ENCODE peak calls at places on chromosomes 7 and 10, in four cellular contexts. C, I, T and K are unnamed samples.

GRCh38 chr7:116632349-116632748 is 39.6 kb upstream of the MET start:
- DNase-seq in C (no peak), I (no peak), T (peak), K (no peak)

GRCh38 chr7:25314094-25314708 is 85.9 kb upstream of the NPVF start:
- DNase-seq in C (no peak), I (peak), T (no peak), K (no peak)

GRCh38 chr7:45617166-45617565 is 43.0 kb downstream of the ADCY1 start:
- DNase-seq in C (no peak), I (no peak), T (no peak), K (no peak)

GRCh38 chr10:102834143-102834542 is 3.1 kb downstream of the CYP17A1 start:
- DNase-seq in C (no peak), I (no peak), T (no peak), K (no peak)

GRCh38 chr10:97575101-97575668 is 2.6 kb downstream of the ANKRD2 start:
- DNase-seq in C (no peak), I (no peak), T (no peak), K (no peak)

GRCh38 chr10:121926669-121927360 is 1.0 kb downstream of the ATE1 start:
- DNase-seq in C (no peak), I (no peak), T (peak), K (no peak)

GRCh38 chr7:155223021-155223420 is 74.7 kb upstream of the INSIG1 start:
- DNase-seq in C (no peak), I (no peak), T (no peak), K (no peak)

GRCh38 chr7:65434307-65434706 is 60.7 kb downstream of the ZNF92 start:
- DNase-seq in C (no peak), I (no peak), T (no peak), K (no peak)

GRCh38 chr10:88908194-88908593 is 28.1 kb downstream of the STAMBPL1 start:
- DNase-seq in C (no peak), I (no peak), T (no peak), K (no peak)

GRCh38 chr7:117362294-117362693 is 39.4 kb upstream of the WNT2 start:
- DNase-seq in C (no peak), I (no peak), T (no peak), K (no peak)

GRCh38 chr10:100506596-100507356 is 12.9 kb downstream of the SEC31B start:
- DNase-seq in C (no peak), I (no peak), T (peak), K (no peak)

GRCh38 chr7:132251327-132251659 is 325.0 kb downstream of the PLXNA4 start:
- DNase-seq in C (peak), I (peak), T (no peak), K (no peak)

GRCh38 chr10:88477343-88478085 is 105.6 kb downstream of the RNLS start:
- DNase-seq in C (no peak), I (no peak), T (peak), K (no peak)

GRCh38 chr10:29826801-29827200 is 192.0 kb upstream of the SVIL start:
- DNase-seq in C (no peak), I (no peak), T (no peak), K (no peak)

GRCh38 chr10:29816801-29817558 is 182.2 kb upstream of the SVIL start:
- DNase-seq in C (no peak), I (no peak), T (no peak), K (no peak)

GRCh38 chr10:29826221-29826620 is 191.4 kb upstream of the SVIL start:
- DNase-seq in C (no peak), I (no peak), T (no peak), K (no peak)

GRCh38 chr10:29815572-29815971 is 180.8 kb upstream of the SVIL start:
- DNase-seq in C (no peak), I (no peak), T (no peak), K (no peak)

DNA sequence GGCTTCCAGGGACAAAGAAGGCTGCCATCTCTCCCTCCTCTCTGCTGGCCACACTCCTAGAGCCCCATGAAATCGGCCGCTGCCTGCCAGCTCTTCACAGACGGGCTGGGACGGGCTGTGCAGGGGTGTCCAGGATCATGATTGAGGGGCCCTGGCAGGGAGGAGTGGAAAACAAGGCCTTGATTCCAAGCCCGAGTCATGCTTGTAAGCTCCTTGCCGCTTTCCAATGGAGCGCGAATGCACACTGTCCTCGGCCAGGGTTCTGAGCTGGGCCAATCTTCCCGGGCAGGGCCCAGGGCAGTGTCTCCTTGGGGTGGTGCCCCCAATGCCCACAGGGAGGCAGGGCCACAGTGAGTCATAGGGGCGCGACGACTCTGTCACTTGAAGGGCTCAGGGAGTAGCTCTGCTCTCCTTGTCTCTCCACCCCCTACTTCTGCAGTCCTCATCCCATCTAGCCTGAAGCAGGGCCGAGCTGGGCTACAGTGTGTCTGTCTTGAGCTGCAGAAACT is 186.2 kb upstream of the SVIL start:
- DNase-seq in C (no peak), I (peak), T (no peak), K (no peak)
- TF ChIP-seq CTCF in C (no peak), I (no peak), T (no peak), K (no peak)

DNA sequence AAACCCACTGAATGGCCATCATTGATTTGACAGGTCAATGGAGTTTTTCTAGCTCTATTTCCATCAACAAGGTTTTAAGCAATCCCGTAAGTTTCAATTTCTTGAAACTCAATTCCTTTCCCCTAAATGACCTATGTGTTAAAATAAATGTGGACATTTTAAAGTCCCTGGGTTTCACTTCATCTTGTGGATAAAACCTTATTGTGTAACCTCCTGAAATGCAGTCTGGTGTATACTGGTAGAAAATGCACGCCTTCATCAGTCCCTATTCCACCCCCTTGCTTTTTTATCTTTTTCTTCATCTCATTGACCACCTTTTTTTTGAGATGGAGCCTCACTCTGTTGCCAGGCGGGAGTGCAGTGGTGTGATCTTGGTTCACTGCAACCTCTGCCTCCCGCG is 8.9 kb upstream of the C7orf33 start:
- DNase-seq in C (no peak), I (no peak), T (no peak), K (no peak)
- TF ChIP-seq CTCF in C (peak), I (no peak), T (no peak), K (no peak)

DNA sequence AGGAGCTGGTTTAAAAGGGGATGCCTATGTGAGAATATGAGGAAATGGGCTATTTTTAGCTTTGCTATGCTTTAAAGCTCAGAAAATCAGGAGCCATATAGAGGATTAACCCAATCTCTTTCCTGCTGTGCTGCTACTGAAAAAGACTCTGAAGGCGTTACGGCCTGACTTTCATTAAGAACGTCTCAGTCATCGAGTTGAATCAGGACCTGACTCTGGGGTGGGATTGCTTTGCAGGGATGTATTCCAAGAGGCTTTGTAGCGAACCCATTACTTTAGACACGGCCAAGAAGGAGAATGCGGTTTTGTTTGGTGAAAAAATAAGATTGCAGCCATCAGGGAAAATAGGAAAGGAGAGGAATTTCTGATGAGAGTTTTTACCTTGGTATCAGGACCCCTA is 426.9 kb downstream of the CCSER2 start:
- DNase-seq in C (no peak), I (no peak), T (no peak), K (no peak)
- TF ChIP-seq CTCF in C (no peak), I (no peak), T (no peak), K (no peak)

GRCh38 chr10:50937230-50937907 is 51.9 kb upstream of the A1CF start:
- DNase-seq in C (no peak), I (no peak), T (peak), K (no peak)
- TF ChIP-seq CTCF in C (peak), I (peak), T (peak), K (peak)

GRCh38 chr7:30226593-30227268 is 57.7 kb upstream of the ZNRF2 start:
- DNase-seq in C (peak), I (peak), T (no peak), K (no peak)
- TF ChIP-seq CTCF in C (peak), I (peak), T (no peak), K (peak)

GRCh38 chr10:1020966-1021365 is 4.7 kb downstream of the IDI2 start:
- DNase-seq in C (no peak), I (no peak), T (no peak), K (no peak)
- TF ChIP-seq CTCF in C (no peak), I (no peak), T (no peak), K (no peak)

DNA sequence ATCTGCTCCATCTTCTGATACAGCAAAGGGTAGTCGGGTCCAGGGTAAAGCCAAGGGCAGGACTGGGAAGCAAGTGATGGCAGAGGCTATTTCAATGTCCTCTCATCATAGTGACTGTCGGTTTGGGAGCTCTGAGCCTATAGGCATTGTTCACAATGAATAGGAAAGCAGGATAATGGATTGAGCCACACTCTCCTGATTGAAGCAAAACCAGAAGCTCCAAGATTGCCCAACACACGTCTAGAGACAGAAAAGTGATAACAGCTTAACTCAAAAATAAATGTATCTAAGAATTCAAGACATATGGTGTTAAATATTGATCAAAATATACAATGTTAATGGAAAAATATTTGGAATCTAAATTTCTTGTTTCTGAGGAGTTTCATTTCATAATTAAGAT is 54.7 kb downstream of the NRP1 start:
- DNase-seq in C (no peak), I (no peak), T (peak), K (no peak)
- TF ChIP-seq CTCF in C (no peak), I (no peak), T (no peak), K (no peak)